ENCODE peak calls at places on chromosome 18, in ten cellular contexts. E is fibroblast of villous mesenchyme; A is tibial nerve; W is stimulated activated CD4-positive, alpha-beta T cell treated with anti-CD3 and anti-CD28 coated beads, Interleukin-2, amount 100 ng/mL, for 24 hours; C is neural crest cell; I is astrocyte of the spinal cord; Q is KBM-7; K is Caki2; Y is H54; H is pancreas. J is an unnamed sample.

GRCh38 chr18:44599409-44599808 is 81.3 kb upstream of the SETBP1 start:
- DNase-seq in Y (no peak), C (no peak), K (no peak), A (no peak), W (no peak), H (peak), E (no peak), I (peak), Q (no peak), J (no peak)

GRCh38 chr18:46412831-46413371 is 244.1 kb downstream of the LOXHD1 start:
- DNase-seq in E (no peak), Q (no peak), A (no peak), H (no peak), I (no peak), Y (no peak), W (no peak), K (no peak), C (no peak), J (no peak)

GRCh38 chr18:59646228-59646945 is 50.8 kb downstream of the CCBE1 start:
- DNase-seq in H (no peak), W (no peak), I (no peak), Y (no peak), Q (no peak), E (no peak), A (no peak), K (no peak), C (no peak), J (no peak)

GRCh38 chr18:29147944-29148343 is 971.0 kb upstream of the CDH2 start:
- DNase-seq in Q (no peak), A (no peak), H (no peak), I (peak), K (peak), W (no peak), E (peak), C (no peak), Y (no peak), J (peak)

GRCh38 chr18:31773774-31774476 is 13.2 kb upstream of the SLC25A52 start:
- DNase-seq in A (no peak), K (no peak), W (no peak), C (no peak), Y (no peak), E (no peak), Q (no peak), H (no peak), I (no peak), J (no peak)

GRCh38 chr18:32438173-32438572 is 32.5 kb downstream of the GAREM1 start:
- DNase-seq in I (no peak), W (no peak), H (peak), E (no peak), Q (no peak), K (no peak), C (no peak), Y (no peak), A (no peak), J (no peak)

GRCh38 chr18:29154758-29155725 is 978.1 kb upstream of the CDH2 start:
- DNase-seq in A (no peak), Q (no peak), K (peak), H (peak), E (peak), W (no peak), C (no peak), I (peak), Y (no peak), J (peak)

GRCh38 chr18:45874501-45875184 is 49.2 kb downstream of the SIGLEC15 start:
- DNase-seq in H (no peak), K (no peak), W (peak), A (no peak), Y (no peak), I (no peak), C (no peak), Q (peak), E (no peak), J (no peak)

GRCh38 chr18:5630057-5630765 is 86.4 kb upstream of the EPB41L3 start:
- DNase-seq in K (peak), I (peak), E (peak), W (peak), Q (peak), A (peak), Y (no peak), H (peak), C (peak), J (no peak)

GRCh38 chr18:69622192-69622591 is 221.5 kb downstream of the DOK6 start:
- DNase-seq in I (no peak), Y (no peak), C (no peak), E (peak), A (no peak), H (no peak), W (no peak), Q (no peak), K (no peak), J (peak)

GRCh38 chr18:35027206-35027605 is 14.0 kb upstream of the MAPRE2 start:
- DNase-seq in A (no peak), I (no peak), C (no peak), Q (no peak), W (peak), K (no peak), H (no peak), Y (no peak), E (no peak), J (no peak)

GRCh38 chr18:79604205-79604912 is 75.2 kb upstream of the CTDP1 start:
- DNase-seq in A (peak), Q (no peak), K (no peak), I (no peak), Y (no peak), C (no peak), H (no peak), W (no peak), E (no peak), J (no peak)

GRCh38 chr18:23330423-23330822 is 122.7 kb upstream of the RIOK3 start:
- DNase-seq in E (no peak), I (no peak), A (no peak), K (no peak), Q (no peak), C (no peak), H (no peak), Y (no peak), W (no peak), J (no peak)

GRCh38 chr18:22015156-22015555 is 154.2 kb upstream of the GATA6 start:
- DNase-seq in Q (no peak), C (no peak), Y (no peak), K (no peak), E (no peak), H (no peak), W (no peak), I (peak), A (no peak), J (no peak)

GRCh38 chr18:7784171-7784570 is 217.1 kb downstream of the PTPRM start:
- DNase-seq in W (no peak), H (no peak), Y (no peak), A (no peak), I (peak), K (peak), E (no peak), Q (no peak), C (no peak), J (no peak)

GRCh38 chr18:27991391-27991790 is 185.5 kb downstream of the CDH2 start:
- DNase-seq in Y (no peak), C (no peak), K (no peak), I (no peak), H (no peak), A (no peak), Q (no peak), W (no peak), E (peak), J (no peak)

GRCh38 chr18:63762518-63762917 is 12.7 kb upstream of the SERPINB7 start:
- DNase-seq in Y (no peak), K (no peak), W (no peak), H (no peak), A (no peak), I (peak), C (no peak), E (peak), Q (no peak), J (no peak)

GRCh38 chr18:6561029-6561861 is 146.5 kb upstream of the L3MBTL4 start:
- DNase-seq in A (peak), H (peak), I (no peak), W (no peak), K (no peak), E (peak), Y (no peak), Q (no peak), C (no peak), J (peak)

GRCh38 chr18:24763765-24764548 is 303.5 kb downstream of the HRH4 start:
- DNase-seq in W (no peak), Q (no peak), A (no peak), I (no peak), E (peak), H (no peak), C (no peak), K (no peak), Y (no peak), J (peak)

GRCh38 chr18:56368066-56368465 is 270.3 kb downstream of the TXNL1 start:
- DNase-seq in C (no peak), Q (no peak), H (no peak), I (no peak), K (no peak), A (no peak), Y (no peak), W (no peak), E (no peak), J (no peak)

GRCh38 chr18:23732439-23732838 is 43.2 kb downstream of the LAMA3 start:
- DNase-seq in E (no peak), C (no peak), I (no peak), H (no peak), Y (no peak), K (no peak), A (no peak), Q (no peak), W (no peak), J (no peak)

GRCh38 chr18:62555135-62555534 is 32.3 kb downstream of the ZCCHC2 start:
- DNase-seq in A (no peak), I (peak), H (no peak), E (peak), Y (peak), K (no peak), W (no peak), C (no peak), Q (no peak), J (no peak)

GRCh38 chr18:12007063-12007462 is 25.8 kb downstream of the IMPA2 start:
- DNase-seq in Y (no peak), K (no peak), Q (no peak), A (no peak), C (no peak), I (no peak), W (no peak), H (no peak), E (no peak), J (no peak)

J was measured in mesenchymal stem cell.